ENCODE peak calls at places on chromosomes 3 and 15, in eight cellular contexts. Z, C, T, O, H, A, N and V are unnamed samples.

GRCh38 chr3:154122912-154123559 is 1.8 kb downstream of the ARHGEF26 start:
- DNase-seq in T (no peak), H (no peak), Z (no peak), N (no peak), A (no peak), O (no peak), C (no peak), V (no peak)

GRCh38 chr3:154886437-154886836 is 193.7 kb upstream of the MME start:
- DNase-seq in O (peak), T (peak), A (no peak), Z (no peak), H (no peak), N (no peak), C (no peak), V (no peak)

GRCh38 chr3:125115640-125116039 is 59.8 kb upstream of the HEG1 start:
- DNase-seq in N (no peak), H (no peak), O (peak), A (no peak), Z (no peak), T (peak), C (no peak), V (no peak)

GRCh38 chr15:65099336-65099735 is 15.7 kb downstream of the UBAP1L start:
- DNase-seq in A (no peak), C (no peak), Z (no peak), O (no peak), H (no peak), N (no peak), T (no peak), V (no peak)

GRCh38 chr15:101051291-101052030 is 132.3 kb downstream of the LRRK1 start:
- DNase-seq in T (no peak), O (no peak), A (no peak), C (no peak), N (no peak), Z (no peak), H (no peak), V (no peak)

GRCh38 chr15:43285609-43286037 is 18.9 kb upstream of the TGM5 start:
- DNase-seq in A (peak), T (no peak), O (no peak), N (peak), Z (no peak), C (peak), H (peak), V (peak)

GRCh38 chr15:35973019-35973418 is 427.1 kb upstream of the DPH6 start:
- DNase-seq in C (no peak), H (no peak), Z (no peak), T (no peak), O (no peak), A (no peak), N (no peak), V (no peak)

GRCh38 chr15:39250460-39251186 is 330.3 kb upstream of the THBS1 start:
- DNase-seq in A (no peak), C (no peak), H (no peak), O (no peak), N (no peak), Z (no peak), T (no peak), V (peak)

GRCh38 chr3:119891944-119892721 is 110.2 kb downstream of the NR1I2 start:
- DNase-seq in C (peak), Z (no peak), H (peak), T (peak), O (no peak), N (peak), A (peak), V (peak)

GRCh38 chr3:121111914-121112612 is 204.1 kb downstream of the STXBP5L start:
- DNase-seq in C (no peak), A (no peak), N (no peak), O (no peak), Z (no peak), H (no peak), T (no peak), V (no peak)

GRCh38 chr3:111989061-111989678 is 9.6 kb upstream of the TAGLN3 start:
- DNase-seq in Z (no peak), A (peak), N (peak), C (peak), T (peak), O (no peak), H (peak), V (no peak)

GRCh38 chr15:69154684-69155083 is 5.8 kb upstream of the GLCE start:
- DNase-seq in O (no peak), C (no peak), H (no peak), N (no peak), T (no peak), Z (no peak), A (no peak), V (no peak)

GRCh38 chr15:87733005-87733404 is 523.5 kb downstream of the NTRK3 start:
- DNase-seq in H (no peak), C (no peak), N (no peak), O (no peak), T (no peak), Z (no peak), A (no peak), V (no peak)

GRCh38 chr3:98902341-98902740 is 846 bp upstream of the DCBLD2 start:
- DNase-seq in A (no peak), T (no peak), H (no peak), N (no peak), Z (no peak), O (no peak), C (peak), V (no peak)

GRCh38 chr3:169618894-169619792 is 44.4 kb downstream of the MECOM start:
- DNase-seq in Z (no peak), O (no peak), C (no peak), A (no peak), T (no peak), H (no peak), N (no peak), V (no peak)

GRCh38 chr3:113271594-113272368 is 60.4 kb downstream of the BOC start:
- DNase-seq in A (no peak), H (no peak), T (no peak), Z (no peak), N (no peak), C (no peak), O (no peak), V (no peak)

GRCh38 chr3:140207541-140207940 is 272.6 kb downstream of the CLSTN2 start:
- DNase-seq in Z (no peak), C (no peak), A (no peak), H (no peak), O (no peak), N (no peak), T (no peak), V (no peak)

GRCh38 chr3:69505770-69506407 is 120.0 kb upstream of the FRMD4B start:
- DNase-seq in Z (no peak), C (no peak), H (no peak), A (peak), O (no peak), N (no peak), T (no peak), V (no peak)

GRCh38 chr15:99187886-99188285 is 61.5 kb downstream of the TTC23 start:
- DNase-seq in A (no peak), T (no peak), Z (no peak), O (no peak), C (no peak), N (no peak), H (no peak), V (no peak)

GRCh38 chr3:194711913-194712312 is 26.2 kb downstream of the FAM43A start:
- DNase-seq in H (no peak), T (peak), A (peak), O (no peak), N (peak), C (no peak), Z (no peak), V (peak)

GRCh38 chr15:62848631-62849050 is 193.9 kb upstream of the TPM1 start:
- DNase-seq in N (no peak), H (no peak), Z (no peak), C (no peak), A (no peak), T (no peak), O (no peak), V (no peak)

GRCh38 chr15:52083603-52084002 is 29.0 kb downstream of the BCL2L10 start:
- DNase-seq in Z (no peak), O (no peak), N (no peak), A (no peak), C (no peak), H (no peak), T (no peak), V (no peak)

GRCh38 chr3:60839242-60839641 is 412.0 kb downstream of the FHIT start:
- DNase-seq in Z (no peak), A (no peak), O (no peak), T (no peak), H (peak), C (no peak), N (no peak), V (no peak)